ENCODE peak calls at places on chromosome 20, in nine cellular contexts. U is stimulated activated CD4-positive, alpha-beta T cell treated with anti-CD3 and anti-CD28 coated beads, TNF-alpha, amount 100 ng/mL, for 48 hours; W is psoas muscle; X is GM23338; H is CD8-positive, alpha-beta T cell; I is CD4-positive, alpha-beta T cell; S is stomach; J is EL; E is activated CD4-positive, alpha-beta T cell treated with anti-CD3 and anti-CD28 coated beads, Interleukin-2, amount 50 U/mL, for 24 hours. Y is an unnamed sample.

GRCh38 chr20:34582911-34583310 is 24.4 kb downstream of the MAP1LC3A start:
- DNase-seq in U (no peak), W (no peak), X (no peak), H (no peak), I (no peak), S (no peak), J (peak; percentile 54), E (no peak), Y (peak; percentile 33)

GRCh38 chr20:37425103-37425625 is 79.2 kb downstream of the SRC start:
- DNase-seq in U (no peak), W (no peak), X (no peak), H (no peak), I (no peak), S (no peak), J (no peak), E (no peak), Y (no peak)

GRCh38 chr20:33685328-33686007 is 717 bp downstream of the E2F1 start:
- DNase-seq in U (peak; percentile 57), W (no peak), X (peak; percentile 64), H (no peak), I (no peak), S (no peak), J (peak; percentile 51), E (peak; percentile 55), Y (peak; percentile 60)

GRCh38 chr20:56202493-56203077 is 45.9 kb upstream of the MC3R start:
- DNase-seq in U (no peak), W (no peak), X (no peak), H (no peak), I (no peak), S (no peak), J (peak; percentile 11), E (no peak), Y (peak; percentile 55)

GRCh38 chr20:858011-858410 is 24.5 kb downstream of the FAM110A start:
- DNase-seq in U (no peak), W (no peak), X (no peak), H (no peak), I (no peak), S (no peak), J (no peak), E (no peak), Y (no peak)

GRCh38 chr20:9886227-9886626 is 47.4 kb upstream of the PAK5 start:
- DNase-seq in U (no peak), W (no peak), X (no peak), H (no peak), I (no peak), S (no peak), J (peak; percentile 25), E (no peak), Y (peak; percentile 2)

GRCh38 chr20:16020971-16021370 is 552.3 kb downstream of the KIF16B start:
- DNase-seq in U (no peak), W (no peak), X (no peak), H (no peak), I (no peak), S (no peak), J (peak; percentile 64), E (no peak), Y (peak; percentile 39)

GRCh38 chr20:53331151-53331973 is 262.3 kb downstream of the ZNF217 start:
- DNase-seq in U (no peak), W (no peak), X (peak; percentile 32), H (no peak), I (no peak), S (no peak), J (peak; percentile 69), E (no peak), Y (peak; percentile 88)

GRCh38 chr20:54657268-54657826 is 182.0 kb downstream of the DOK5 start:
- DNase-seq in U (no peak), W (no peak), X (no peak), H (no peak), I (no peak), S (no peak), J (no peak), E (no peak), Y (no peak)

GRCh38 chr20:47392721-47393073 is 36.2 kb upstream of the ZMYND8 start:
- DNase-seq in U (no peak), W (no peak), X (no peak), H (no peak), I (no peak), S (no peak), J (peak; percentile 56), E (no peak), Y (peak; percentile 66)

GRCh38 chr20:18288748-18289705 is 700 bp downstream of the ZNF133 start:
- DNase-seq in U (no peak), W (peak; percentile 50), X (peak; percentile 57), H (no peak), I (no peak), S (no peak), J (peak; percentile 30), E (no peak), Y (peak; percentile 66)

GRCh38 chr20:34220581-34220980 is 20.6 kb upstream of the ASIP start:
- DNase-seq in U (no peak), W (no peak), X (no peak), H (no peak), I (no peak), S (no peak), J (peak; percentile 83), E (no peak), Y (peak; percentile 68)

GRCh38 chr20:21569586-21569985 is 55.7 kb upstream of the NKX2-2 start:
- DNase-seq in U (no peak), W (no peak), X (no peak), H (no peak), I (no peak), S (no peak), J (no peak), E (no peak), Y (no peak)

GRCh38 chr20:45342863-45343444 is 5.3 kb downstream of the SDC4 start:
- DNase-seq in U (no peak), W (no peak), X (no peak), H (no peak), I (no peak), S (no peak), J (no peak), E (no peak), Y (no peak)

GRCh38 chr20:32050851-32051556 is 1.0 kb upstream of the HCK start:
- DNase-seq in U (no peak), W (peak; percentile 68), X (peak; percentile 79), H (no peak), I (no peak), S (no peak), J (no peak), E (no peak), Y (no peak)

GRCh38 chr20:19976595-19977372 is 40.4 kb upstream of the NAA20 start:
- DNase-seq in U (no peak), W (peak; percentile 67), X (no peak), H (no peak), I (no peak), S (peak; percentile 62), J (peak; percentile 93), E (no peak), Y (peak; percentile 91)

GRCh38 chr20:24762371-24762770 is 186.7 kb upstream of the CST7 start:
- DNase-seq in U (no peak), W (no peak), X (no peak), H (no peak), I (no peak), S (peak; percentile 1), J (no peak), E (no peak), Y (no peak)

GRCh38 chr20:45863543-45864470 is 6.4 kb downstream of the ZSWIM3 start:
- DNase-seq in U (no peak), W (no peak), X (no peak), H (no peak), I (no peak), S (no peak), J (no peak), E (no peak), Y (no peak)

GRCh38 chr20:56433880-56434255 is 21.8 kb downstream of the CASS4 start:
- DNase-seq in U (no peak), W (no peak), X (no peak), H (no peak), I (no peak), S (no peak), J (peak; percentile 71), E (no peak), Y (peak; percentile 94)

GRCh38 chr20:62707981-62708521 is 585 bp upstream of the NTSR1 start:
- DNase-seq in U (no peak), W (no peak), X (peak; percentile 87), H (no peak), I (no peak), S (no peak), J (no peak), E (no peak), Y (no peak)

GRCh38 chr20:32973077-32973717 is 31.0 kb downstream of the SUN5 start:
- DNase-seq in U (no peak), W (no peak), X (no peak), H (no peak), I (no peak), S (no peak), J (no peak), E (no peak), Y (no peak)

GRCh38 chr20:4065405-4065841 is 50.1 kb upstream of the RNF24 start:
- DNase-seq in U (no peak), W (no peak), X (no peak), H (no peak), I (no peak), S (no peak), J (peak; percentile 76), E (no peak), Y (peak; percentile 88)

GRCh38 chr20:58366016-58366415 is 23.0 kb upstream of the VAPB start:
- DNase-seq in U (peak; percentile 18), W (no peak), X (peak; percentile 52), H (no peak), I (no peak), S (no peak), J (no peak), E (no peak), Y (no peak)

Y was measured in GM23248.